ENCODE peak calls at places on chromosome 4, in five cellular contexts. S is Peyer's patch, A is mammary epithelial cell, B is IMR-90, Y is H9. Q is an unnamed sample.

GRCh38 chr4:185566425-185566824 is 31.1 kb upstream of the PDLIM3 start:
- DNase-seq in B (no peak), A (no peak), Y (no peak), S (no peak), Q (no peak)

GRCh38 chr4:87932718-87933136 is 42.8 kb upstream of the SPP1 start:
- DNase-seq in Y (peak), B (no peak), S (no peak), A (no peak), Q (no peak)

GRCh38 chr4:1226167-1226514 is 22.8 kb downstream of the CTBP1 start:
- DNase-seq in A (no peak), Y (no peak), S (no peak), B (no peak), Q (no peak)

GRCh38 chr4:73707269-73707875 is 33.0 kb upstream of the CXCL8 start:
- DNase-seq in Y (no peak), S (no peak), A (no peak), B (no peak), Q (no peak)

GRCh38 chr4:154472870-154473269 is 18.7 kb downstream of the DCHS2 start:
- DNase-seq in B (no peak), Y (no peak), A (no peak), S (no peak), Q (no peak)

GRCh38 chr4:19936471-19936870 is 315.2 kb upstream of the SLIT2 start:
- DNase-seq in S (no peak), Y (no peak), A (no peak), B (peak), Q (no peak)

GRCh38 chr4:24477919-24478318 is 106.4 kb downstream of the DHX15 start:
- DNase-seq in B (peak), A (no peak), Y (peak), S (no peak), Q (no peak)

GRCh38 chr4:125639182-125639621 is 324.4 kb downstream of the FAT4 start:
- DNase-seq in A (no peak), Y (peak), S (no peak), B (peak), Q (no peak)

GRCh38 chr4:139922625-139923024 is 231.4 kb downstream of the MAML3 start:
- DNase-seq in A (no peak), Y (no peak), S (no peak), B (peak), Q (no peak)

GRCh38 chr4:140944539-140944938 is 188.4 kb upstream of the TBC1D9 start:
- DNase-seq in B (peak), A (no peak), S (no peak), Y (no peak), Q (no peak)

GRCh38 chr4:176988226-176988625 is 195.5 kb upstream of the VEGFC start:
- DNase-seq in S (no peak), A (peak), Y (no peak), B (peak), Q (peak)

GRCh38 chr4:10186228-10187214 is 69.9 kb upstream of the WDR1 start:
- DNase-seq in B (no peak), A (no peak), Y (no peak), S (no peak), Q (no peak)

GRCh38 chr4:101647710-101648034 is 142.9 kb upstream of the BANK1 start:
- DNase-seq in B (no peak), Y (no peak), S (no peak), A (no peak), Q (no peak)

GRCh38 chr4:64940698-64941097 is 531.4 kb upstream of the TECRL start:
- DNase-seq in S (no peak), Y (no peak), A (peak), B (no peak), Q (peak)

GRCh38 chr4:131430302-131430701 is 1718.8 kb upstream of the PCDH10 start:
- DNase-seq in A (peak), B (no peak), Y (no peak), S (no peak), Q (no peak)

GRCh38 chr4:1511441-1512041 is 105.3 kb upstream of the NKX1-1 start:
- DNase-seq in Y (peak), A (no peak), S (no peak), B (peak), Q (peak)

GRCh38 chr4:99209671-99210070 is 9.4 kb downstream of the ADH6 start:
- DNase-seq in S (no peak), A (no peak), Y (no peak), B (peak), Q (no peak)

GRCh38 chr4:120843840-120844527 is 78.5 kb downstream of the PRDM5 start:
- DNase-seq in Y (peak), B (no peak), S (peak), A (no peak), Q (no peak)

GRCh38 chr4:74364649-74365491 is at the start of gene EREG:
- DNase-seq in A (peak), Y (peak), B (peak), S (peak), Q (peak)

GRCh38 chr4:48127882-48128394 is 6.1 kb downstream of the TXK start:
- DNase-seq in B (peak), S (peak), Y (peak), A (peak), Q (peak)

GRCh38 chr4:82823062-82823461 is 24.5 kb upstream of the SCD5 start:
- DNase-seq in Y (no peak), A (no peak), B (peak), S (no peak), Q (no peak)

GRCh38 chr4:12880844-12881243 is 603.3 kb downstream of the RAB28 start:
- DNase-seq in B (no peak), A (no peak), Y (no peak), S (no peak), Q (no peak)

GRCh38 chr4:27888523-27888922 is 1027.9 kb downstream of the STIM2 start:
- DNase-seq in B (no peak), A (no peak), Y (no peak), S (no peak), Q (no peak)

GRCh38 chr4:172202480-172203076 is 389.4 kb downstream of the GALNTL6 start:
- DNase-seq in A (no peak), S (no peak), Y (no peak), B (peak), Q (peak)

GRCh38 chr4:48073567-48074103 is 57.1 kb downstream of the NIPAL1 start:
- DNase-seq in Y (no peak), B (no peak), A (no peak), S (no peak), Q (no peak)

GRCh38 chr4:8123389-8123788 is 35.2 kb downstream of the ABLIM2 start:
- DNase-seq in A (no peak), S (no peak), Y (no peak), B (no peak), Q (no peak)

GRCh38 chr4:172995161-172995560 is 173.4 kb upstream of the GALNT7 start:
- DNase-seq in B (peak), S (no peak), A (no peak), Y (no peak), Q (no peak)

GRCh38 chr4:36024901-36025610 is 219.3 kb downstream of the ARAP2 start:
- DNase-seq in A (peak), B (no peak), Y (no peak), S (no peak), Q (peak)
- H3K27ac ChIP-seq in A (no peak), B (no peak), Y (no peak), S (no peak), Q (no peak)

DNA sequence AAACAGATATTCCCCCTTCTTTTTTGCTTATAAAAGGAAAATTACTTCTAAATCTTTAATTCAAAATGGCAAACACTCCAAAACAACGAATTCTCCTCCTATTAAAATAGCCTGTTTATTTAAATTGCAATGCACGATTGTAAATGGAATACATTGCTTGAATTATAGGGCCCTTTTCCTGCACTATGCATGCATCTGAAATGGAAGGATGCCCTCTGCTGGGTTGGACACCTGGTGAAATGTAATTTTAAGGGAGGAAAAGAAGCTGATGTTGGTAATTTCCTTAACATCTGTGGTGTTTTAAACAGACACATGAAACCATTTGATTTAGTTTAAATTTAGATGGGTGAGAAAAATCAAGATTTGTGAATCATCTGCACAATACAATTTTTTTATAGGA is 72.8 kb downstream of the GRXCR1 start:
- DNase-seq in A (no peak), B (no peak), Y (no peak), S (no peak), Q (peak)
- TF ChIP-seq CTCF in A (peak), B (no peak), Y (peak), S (no peak), Q (peak)

GRCh38 chr4:39042365-39042764 is 10.2 kb upstream of the TMEM156 start:
- DNase-seq in S (no peak), Y (no peak), B (peak), A (no peak), Q (no peak)
- H3K27ac ChIP-seq in S (no peak), Y (no peak), B (peak), A (no peak), Q (peak)

GRCh38 chr4:15413010-15413622 is 14.7 kb upstream of the C1QTNF7 start:
- DNase-seq in A (no peak), Y (no peak), B (no peak), S (no peak), Q (no peak)
- TF ChIP-seq CTCF in A (no peak), Y (no peak), B (no peak), S (no peak), Q (no peak)

DNA sequence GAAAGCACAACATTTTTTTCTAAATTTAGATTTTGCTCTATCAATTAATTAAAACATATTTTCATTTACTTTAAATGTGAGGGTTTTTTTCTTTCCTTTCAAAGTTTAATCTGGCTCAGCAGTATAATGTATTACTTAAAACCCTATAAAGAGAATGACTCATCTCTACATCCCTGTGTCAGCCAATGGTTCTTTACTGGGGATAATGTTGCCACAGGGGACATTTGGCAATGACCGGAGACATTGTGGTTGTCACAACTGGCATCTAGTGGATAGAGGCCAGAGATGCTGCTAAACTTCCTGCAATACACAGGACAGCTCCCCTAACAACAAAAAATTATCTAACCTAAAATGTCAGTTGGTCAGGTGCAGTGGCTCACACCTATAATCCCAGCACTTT is 53.8 kb downstream of the SYNPO2 start:
- DNase-seq in Y (no peak), B (peak), S (no peak), A (peak), Q (no peak)
- H3K27ac ChIP-seq in Y (no peak), B (no peak), S (no peak), A (no peak), Q (no peak)

GRCh38 chr4:44632089-44632488 is 19.3 kb downstream of the YIPF7 start:
- DNase-seq in Y (no peak), S (no peak), A (no peak), B (no peak), Q (no peak)
- TF ChIP-seq CTCF in Y (no peak), S (no peak), A (peak), B (peak), Q (peak)

DNA sequence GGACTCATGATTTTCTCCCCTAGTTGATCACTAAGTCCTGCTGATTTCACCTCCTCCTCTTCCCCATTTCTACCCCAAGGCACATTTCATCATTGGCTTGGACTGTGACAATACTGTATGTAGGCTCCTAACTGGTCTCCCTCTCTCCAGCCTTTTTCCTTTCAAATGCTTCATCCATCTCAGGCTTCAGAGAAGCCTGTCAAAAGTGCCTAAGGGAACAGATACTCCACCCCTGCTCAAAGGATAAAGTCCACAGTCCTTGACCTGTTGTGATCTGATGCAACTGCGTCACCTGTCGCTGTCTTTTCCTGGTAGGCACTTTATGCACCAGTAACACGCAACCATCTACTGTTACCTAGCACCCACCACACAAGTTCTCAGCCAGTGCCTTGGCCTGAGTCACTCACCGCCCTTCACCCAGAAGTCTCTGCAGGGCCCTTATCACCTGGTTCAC is 12.8 kb downstream of the SCARB2 start:
- DNase-seq in B (no peak), A (no peak), S (peak), Y (no peak), Q (no peak)
- H3K27ac ChIP-seq in B (no peak), A (no peak), S (peak), Y (no peak), Q (no peak)

DNA sequence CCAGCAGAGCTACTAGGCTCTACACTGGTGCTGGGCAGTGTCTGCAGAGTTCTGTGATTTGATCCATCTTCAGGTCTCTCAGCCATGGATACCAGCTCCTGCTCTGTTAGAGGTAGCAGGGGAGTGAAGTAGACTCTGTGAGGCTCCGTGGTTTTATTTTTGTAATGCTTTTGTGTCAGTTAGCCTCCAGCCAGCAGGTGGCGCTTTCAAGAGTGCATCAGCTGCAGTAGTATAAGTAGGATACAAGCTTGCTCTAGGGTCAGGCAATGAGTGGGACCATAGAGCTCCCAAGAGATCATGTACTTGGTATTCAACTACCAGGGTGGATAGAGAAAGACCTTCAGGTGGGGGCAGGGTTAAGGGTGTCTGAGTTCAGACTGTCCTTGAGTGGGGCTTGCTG is 362.5 kb upstream of the TRAM1L1 start:
- DNase-seq in S (no peak), A (no peak), B (no peak), Y (peak), Q (no peak)
- TF ChIP-seq CTCF in S (no peak), A (no peak), B (no peak), Y (peak), Q (peak)